ENCODE peak calls at places on chromosomes 5 and 9, in eight cellular contexts. O is esophagus muscularis mucosa, J is OCI-LY7, V is foreskin fibroblast, S is left ventricle myocardium inferior, B is ovary, I is GM12878, R is Caco-2. G is an unnamed sample.

GRCh38 chr5:16866795-16867584 is 69.1 kb downstream of the MYO10 start:
- DNase-seq in O (no peak), J (no peak), V (peak; percentile 43), S (no peak), B (no peak), I (no peak), R (no peak), G (no peak)

GRCh38 chr5:175254155-175254554 is 189.8 kb downstream of the DRD1 start:
- DNase-seq in O (no peak), J (no peak), V (peak; percentile 6), S (no peak), B (no peak), I (no peak), R (no peak), G (no peak)

GRCh38 chr5:16970826-16971225 is 34.7 kb upstream of the MYO10 start:
- DNase-seq in O (no peak), J (no peak), V (peak; percentile 61), S (no peak), B (no peak), I (no peak), R (no peak), G (no peak)

GRCh38 chr9:84153885-84154284 is 173.3 kb downstream of the RMI1 start:
- DNase-seq in O (no peak), J (no peak), V (peak; percentile 32), S (no peak), B (no peak), I (no peak), R (no peak), G (no peak)

GRCh38 chr5:23302438-23302837 is 205.0 kb upstream of the PRDM9 start:
- DNase-seq in O (no peak), J (no peak), V (no peak), S (no peak), B (no peak), I (no peak), R (no peak), G (no peak)

GRCh38 chr5:43140286-43140685 is 19.6 kb downstream of the ZNF131 start:
- DNase-seq in O (no peak), J (no peak), V (peak; percentile 56), S (no peak), B (no peak), I (no peak), R (no peak), G (no peak)

GRCh38 chr5:140341591-140341990 is 4.8 kb downstream of the HBEGF start:
- DNase-seq in O (no peak), J (no peak), V (peak; percentile 57), S (peak; percentile 68), B (no peak), I (no peak), R (no peak), G (no peak)

GRCh38 chr5:73118331-73119011 is 1.9 kb upstream of the TMEM171 start:
- DNase-seq in O (peak; percentile 39), J (no peak), V (no peak), S (no peak), B (no peak), I (no peak), R (no peak), G (no peak)

GRCh38 chr9:482736-483135 is 268.1 kb downstream of the DOCK8 start:
- DNase-seq in O (no peak), J (no peak), V (no peak), S (no peak), B (no peak), I (no peak), R (no peak), G (no peak)

DNA sequence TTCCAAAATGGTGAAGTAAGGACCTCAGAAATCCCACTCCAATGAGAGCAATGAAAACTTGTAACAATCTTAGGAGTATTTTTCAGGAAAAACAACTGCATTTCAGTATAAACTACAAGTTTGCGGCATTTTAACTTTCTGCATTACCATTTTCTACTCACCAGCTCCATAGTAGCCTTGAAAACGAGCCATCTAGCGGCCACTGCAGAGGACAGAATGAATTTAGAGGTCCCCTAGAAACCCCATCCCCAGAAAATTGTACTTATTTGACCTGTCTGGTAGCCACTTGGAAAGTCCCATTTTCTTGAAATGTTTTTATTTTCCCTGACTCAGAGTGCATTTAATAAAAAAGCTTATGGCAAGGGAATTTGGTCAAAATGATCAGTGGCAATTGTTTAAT is 205.4 kb upstream of the ITGA1 start:
- DNase-seq in O (no peak), J (peak; percentile 0), V (no peak), S (no peak), B (no peak), I (no peak), R (no peak), G (no peak)
- TF ChIP-seq CTCF in O (no peak), J (peak; percentile 48), V (peak; percentile 25), S (no peak), B (no peak), I (peak; percentile 26), R (peak; percentile 49), G (no peak)

DNA sequence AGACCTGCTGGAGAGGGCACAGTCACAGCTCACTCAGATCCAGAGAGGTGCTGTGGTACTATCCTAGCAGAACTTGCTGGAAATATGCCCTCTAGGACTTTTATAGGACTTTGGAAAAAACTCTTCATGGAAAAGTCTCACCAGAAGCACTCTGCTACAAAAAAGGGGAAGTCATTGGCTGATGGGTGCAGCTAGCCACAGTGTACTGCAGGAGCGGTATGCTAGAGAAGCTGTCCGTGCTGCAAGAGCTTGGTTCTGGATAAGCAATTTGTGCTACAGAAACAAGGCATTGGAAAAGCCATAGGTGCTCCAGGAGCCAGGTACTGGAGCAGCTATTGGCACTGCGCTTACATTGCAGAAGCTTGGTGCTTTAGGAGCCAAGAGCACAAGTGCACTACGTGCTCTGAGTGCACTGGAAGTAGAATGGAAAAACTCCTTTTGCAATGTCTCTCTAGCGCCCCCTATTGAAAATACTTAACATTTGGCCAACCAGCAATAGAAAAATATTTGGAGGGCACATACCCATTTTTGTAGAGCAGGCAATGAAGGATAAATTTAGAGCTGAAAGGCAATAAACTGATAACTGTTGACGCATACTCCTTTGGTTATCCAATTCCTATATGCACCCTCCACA is 83.4 kb downstream of the MEGF10 start:
- DNase-seq in O (no peak), J (peak; percentile 13), V (no peak), S (no peak), B (no peak), I (no peak), R (no peak), G (no peak)
- TF ChIP-seq CTCF in O (no peak), J (peak; percentile 76), V (no peak), S (no peak), B (no peak), I (peak; percentile 34), R (no peak), G (peak; percentile 8)

GRCh38 chr9:129182625-129183494 is 4.8 kb upstream of the IER5L start:
- DNase-seq in O (no peak), J (no peak), V (peak; percentile 37), S (no peak), B (no peak), I (no peak), R (peak; percentile 60), G (no peak)
- TF ChIP-seq CTCF in O (no peak), J (peak; percentile 46), V (peak; percentile 34), S (peak; percentile 59), B (no peak), I (no peak), R (peak; percentile 17), G (peak; percentile 15)

GRCh38 chr9:111037744-111038335 is 430 bp downstream of the LPAR1 start:
- DNase-seq in O (no peak), J (no peak), V (peak; percentile 77), S (peak; percentile 21), B (peak; percentile 49), I (no peak), R (peak; percentile 60), G (peak; percentile 75)

GRCh38 chr9:111034146-111034545 is 4.1 kb downstream of the LPAR1 start:
- DNase-seq in O (no peak), J (no peak), V (peak; percentile 41), S (no peak), B (no peak), I (no peak), R (no peak), G (no peak)

GRCh38 chr9:111036946-111037743 is 1.1 kb downstream of the LPAR1 start:
- DNase-seq in O (no peak), J (no peak), V (peak; percentile 50), S (no peak), B (no peak), I (no peak), R (no peak), G (peak; percentile 20)

GRCh38 chr9:111034573-111035539 is 3.4 kb downstream of the LPAR1 start:
- DNase-seq in O (no peak), J (no peak), V (peak; percentile 65), S (no peak), B (no peak), I (no peak), R (no peak), G (no peak)

DNA sequence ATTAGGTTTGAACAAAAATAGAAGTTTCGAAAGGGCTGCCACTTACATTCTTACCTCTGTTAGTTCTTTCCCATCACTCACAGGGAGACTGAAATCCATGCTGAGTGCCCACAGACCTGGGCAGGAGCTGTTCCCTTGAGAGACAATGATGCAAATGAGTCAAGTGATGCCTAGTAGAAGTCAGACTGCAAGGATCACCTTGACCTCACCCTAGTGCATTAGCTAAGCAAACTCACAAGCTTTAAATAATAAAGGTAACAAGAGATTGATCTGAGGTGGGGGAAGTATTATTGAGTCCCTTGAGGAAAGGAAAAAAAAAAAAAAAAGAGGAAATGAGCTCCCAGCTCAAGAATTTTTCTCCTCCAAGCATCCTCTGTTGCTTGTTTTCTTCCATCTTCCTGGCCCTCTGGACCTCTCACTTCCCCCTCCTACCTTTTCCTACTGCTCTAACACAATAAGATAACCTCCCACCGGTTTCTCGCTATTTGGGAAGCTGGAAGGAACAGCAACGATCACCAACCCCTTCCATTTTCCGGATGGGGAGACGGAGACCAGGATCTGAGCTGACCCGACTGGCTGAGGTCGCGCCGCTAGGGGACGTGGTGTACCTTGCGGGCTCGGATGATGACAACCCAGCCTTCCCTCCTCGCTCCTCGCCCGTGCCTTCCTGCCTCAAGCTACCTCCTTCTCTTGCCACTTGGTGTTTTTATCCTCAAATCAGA is 2.0 kb downstream of the LPAR1 start:
- DNase-seq in O (no peak), J (no peak), V (peak; percentile 93), S (peak; percentile 66), B (peak; percentile 33), I (no peak), R (peak; percentile 47), G (no peak)
- TF ChIP-seq CTCF in O (peak; percentile 37), J (no peak), V (peak; percentile 92), S (peak; percentile 50), B (peak; percentile 24), I (peak; percentile 45), R (peak; percentile 22), G (no peak)

GRCh38 chr5:181121675-181122561 is 9.1 kb downstream of the OR2V1 start:
- DNase-seq in O (no peak), J (no peak), V (peak; percentile 19), S (no peak), B (no peak), I (no peak), R (no peak), G (no peak)
- TF ChIP-seq CTCF in O (no peak), J (no peak), V (no peak), S (peak; percentile 39), B (no peak), I (no peak), R (peak; percentile 27), G (no peak)